ENCODE peak calls at places on chromosome 14, in six cellular contexts. R is lower lobe of right lung; E is CD8-positive, alpha-beta memory T cell; Q is AG04450; W is cardiac muscle cell; G is neural progenitor cell. X is an unnamed sample.

GRCh38 chr14:85366226-85366625 is 163.7 kb upstream of the FLRT2 start:
- DNase-seq in R (no peak), G (peak; percentile 69), Q (no peak), W (no peak), E (no peak), X (no peak)

GRCh38 chr14:95481391-95482022 is 34.9 kb downstream of the SYNE3 start:
- DNase-seq in W (no peak), E (no peak), G (no peak), Q (no peak), R (no peak), X (no peak)

GRCh38 chr14:64755661-64756265 is 51.5 kb downstream of the PLEKHG3 start:
- DNase-seq in E (peak; percentile 82), W (no peak), R (no peak), G (no peak), Q (no peak), X (no peak)

GRCh38 chr14:35342160-35343010 is 50.2 kb downstream of the PSMA6 start:
- DNase-seq in E (no peak), R (peak; percentile 48), Q (no peak), W (peak; percentile 42), G (no peak), X (no peak)

GRCh38 chr14:105971593-105972500 is 445.5 kb downstream of the TMEM121 start:
- DNase-seq in Q (no peak), G (no peak), E (no peak), W (no peak), R (no peak), X (no peak)

GRCh38 chr14:102805454-102805891 is 28.2 kb downstream of the TRAF3 start:
- DNase-seq in Q (no peak), G (no peak), E (peak; percentile 60), R (no peak), W (peak; percentile 51), X (peak; percentile 72)

GRCh38 chr14:72443991-72444431 is 449.9 kb downstream of the DPF3 start:
- DNase-seq in E (no peak), R (no peak), W (no peak), G (no peak), Q (no peak), X (no peak)

GRCh38 chr14:60266021-60266937 is 17.3 kb downstream of the PPM1A start:
- DNase-seq in E (no peak), G (peak; percentile 18), W (peak; percentile 47), Q (no peak), R (no peak), X (peak; percentile 60)

GRCh38 chr14:37901978-37902377 is 305.7 kb upstream of the SSTR1 start:
- DNase-seq in E (no peak), W (no peak), R (no peak), Q (no peak), G (no peak), X (peak; percentile 12)

GRCh38 chr14:98144964-98145363 is 1127.0 kb downstream of the BCL11B start:
- DNase-seq in Q (no peak), E (no peak), G (no peak), W (no peak), R (no peak), X (no peak)

GRCh38 chr14:32711103-32711680 is 227.5 kb upstream of the NPAS3 start:
- DNase-seq in E (no peak), W (peak; percentile 67), Q (no peak), R (no peak), G (peak; percentile 76), X (peak; percentile 63)

GRCh38 chr14:25108959-25109358 is 59.0 kb upstream of the STXBP6 start:
- DNase-seq in W (peak; percentile 66), E (no peak), R (no peak), Q (no peak), G (no peak), X (peak; percentile 33)

GRCh38 chr14:73295198-73295796 is 58.0 kb downstream of the PAPLN start:
- DNase-seq in Q (no peak), W (peak; percentile 62), R (no peak), E (no peak), G (peak; percentile 65), X (peak; percentile 41)

GRCh38 chr14:36750244-36750643 is 88.6 kb downstream of the PAX9 start:
- DNase-seq in R (no peak), W (no peak), E (no peak), Q (no peak), G (no peak), X (no peak)

GRCh38 chr14:63901434-63902085 is 48.8 kb downstream of the SYNE2 start:
- DNase-seq in G (no peak), Q (no peak), E (no peak), W (peak; percentile 91), R (no peak), X (no peak)

GRCh38 chr14:73754911-73755360 is 40.8 kb upstream of the PNMA1 start:
- DNase-seq in Q (no peak), R (no peak), W (peak; percentile 82), G (no peak), E (no peak), X (no peak)

GRCh38 chr14:100893760-100894159 is 9.8 kb downstream of the RTL1 start:
- DNase-seq in G (no peak), R (peak; percentile 31), Q (no peak), W (no peak), E (no peak), X (no peak)

GRCh38 chr14:105330491-105330895 is 15.9 kb downstream of the PACS2 start:
- DNase-seq in G (no peak), W (peak; percentile 66), E (no peak), Q (no peak), R (peak; percentile 72), X (no peak)

GRCh38 chr14:91108941-91109611 is 4.8 kb upstream of the DGLUCY start:
- DNase-seq in Q (no peak), E (peak; percentile 64), G (no peak), W (no peak), R (peak; percentile 53), X (no peak)

GRCh38 chr14:91288876-91289275 is 44.4 kb upstream of the GPR68 start:
- DNase-seq in R (peak; percentile 41), Q (no peak), E (no peak), W (no peak), G (no peak), X (no peak)

GRCh38 chr14:103846569-103847438 is 571 bp downstream of the PPP1R13B start:
- DNase-seq in R (peak; percentile 67), Q (no peak), E (peak; percentile 58), G (peak; percentile 63), W (peak; percentile 41), X (peak; percentile 45)

GRCh38 chr14:87529081-87529480 is 463.9 kb downstream of the GALC start:
- DNase-seq in G (no peak), W (no peak), Q (no peak), E (no peak), R (no peak), X (peak; percentile 66)

GRCh38 chr14:99055019-99055418 is 217.0 kb downstream of the BCL11B start:
- DNase-seq in Q (no peak), E (no peak), W (no peak), R (no peak), G (no peak), X (peak; percentile 50)

GRCh38 chr14:88310021-88310420 is 13.0 kb downstream of the KCNK10 start:
- DNase-seq in W (no peak), G (no peak), E (no peak), R (no peak), Q (no peak), X (no peak)

GRCh38 chr14:105845725-105846309 is 319.4 kb downstream of the TMEM121 start:
- DNase-seq in G (no peak), E (no peak), Q (no peak), R (no peak), W (no peak), X (no peak)

GRCh38 chr14:101922866-101923265 is 41.5 kb upstream of the DYNC1H1 start:
- DNase-seq in G (no peak), W (no peak), Q (no peak), R (no peak), E (no peak), X (no peak)

GRCh38 chr14:95167177-95167576 is 9.8 kb upstream of the DICER1 start:
- DNase-seq in R (no peak), Q (no peak), W (no peak), E (no peak), G (no peak), X (no peak)

GRCh38 chr14:73728106-73729014 is 14.2 kb upstream of the PNMA1 start:
- DNase-seq in Q (no peak), E (peak; percentile 87), W (peak; percentile 88), G (peak; percentile 88), R (peak; percentile 87), X (peak; percentile 90)

GRCh38 chr14:65214741-65215140 is 112.4 kb upstream of the MAX start:
- DNase-seq in R (no peak), W (peak; percentile 61), G (no peak), E (no peak), Q (no peak), X (no peak)

DNA sequence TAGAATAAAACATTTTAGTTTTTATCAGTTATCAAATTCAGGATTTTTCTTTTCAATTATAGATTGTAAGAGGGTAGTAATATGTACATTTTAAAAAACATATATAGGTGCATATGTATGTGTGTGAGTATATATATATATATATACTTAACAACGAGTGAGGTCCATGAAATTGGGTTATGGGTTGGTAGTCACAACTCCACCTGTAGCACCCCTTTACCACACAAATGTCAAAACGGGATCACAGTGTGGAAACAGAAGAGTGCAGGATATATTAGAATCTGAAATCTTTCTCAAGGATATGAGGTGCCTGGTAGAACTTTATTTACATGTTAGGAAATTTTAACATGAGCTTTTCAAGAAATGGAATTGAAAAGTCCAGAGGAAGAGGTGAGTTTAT is 31.3 kb downstream of the MIA2 start:
- DNase-seq in W (peak; percentile 81), G (no peak), Q (no peak), E (no peak), R (no peak), X (no peak)
- H3K4me3 ChIP-seq in W (peak overlapping the region; percentile 59), G (no peak overlapping the region), Q (no peak overlapping the region), E (no peak overlapping the region), R (peak overlapping the region; percentile 87), X (no peak overlapping the region)

GRCh38 chr14:56798447-56799326 is 11.6 kb downstream of the OTX2 start:
- DNase-seq in W (no peak), G (peak; percentile 82), R (no peak), E (no peak), Q (no peak), X (peak; percentile 95)

GRCh38 chr14:56801920-56802319 is 8.4 kb downstream of the OTX2 start:
- DNase-seq in Q (no peak), G (no peak), W (no peak), E (no peak), R (no peak), X (no peak)

GRCh38 chr14:56797003-56797568 is 13.2 kb downstream of the OTX2 start:
- DNase-seq in Q (no peak), G (no peak), E (no peak), R (no peak), W (no peak), X (no peak)

GRCh38 chr14:56797569-56798446 is 12.5 kb downstream of the OTX2 start:
- DNase-seq in Q (no peak), G (peak; percentile 76), E (no peak), W (no peak), R (no peak), X (peak; percentile 77)

GRCh38 chr14:56799327-56799645 is 11.0 kb downstream of the OTX2 start:
- DNase-seq in W (no peak), Q (no peak), R (no peak), E (no peak), G (no peak), X (no peak)
- H3K4me3 ChIP-seq in W (no peak overlapping the region), Q (no peak overlapping the region), R (no peak overlapping the region), E (no peak overlapping the region), G (peak overlapping the region; percentile 98), X (no peak overlapping the region)

GRCh38 chr14:67963545-67963944 is 144.0 kb downstream of the RAD51B start:
- DNase-seq in G (no peak), E (no peak), Q (no peak), R (no peak), W (no peak), X (no peak)
- H3K4me3 ChIP-seq in G (no peak overlapping the region), E (no peak overlapping the region), Q (no peak overlapping the region), R (no peak overlapping the region), W (no peak overlapping the region), X (no peak overlapping the region)

GRCh38 chr14:26939756-26940155 is 341.9 kb upstream of the NOVA1 start:
- DNase-seq in R (no peak), E (no peak), Q (no peak), G (no peak), W (no peak), X (no peak)
- H3K4me3 ChIP-seq in R (no peak overlapping the region), E (no peak overlapping the region), Q (no peak overlapping the region), G (no peak overlapping the region), W (no peak overlapping the region), X (no peak overlapping the region)